ENCODE peak calls at places on chromosomes 1 and 21, in four cellular contexts. One of them, this sample, is unnamed.

GRCh38 chr1:43671193-43671592 is 21.2 kb downstream of the KDM4A start:
- DNase-seq in HepG2: no peak
- DNase-seq in K562: no peak
- DNase-seq in HCT116: no peak
- DNase-seq in this sample: no peak

GRCh38 chr1:86339421-86339820 is 56.7 kb downstream of the ODF2L start:
- DNase-seq in HepG2: no peak
- DNase-seq in K562: no peak
- DNase-seq in HCT116: no peak
- DNase-seq in this sample: no peak

GRCh38 chr1:240500681-240501080 is 111.3 kb downstream of the GREM2 start:
- DNase-seq in HepG2: no peak
- DNase-seq in K562: no peak
- DNase-seq in HCT116: no peak
- DNase-seq in this sample: no peak

GRCh38 chr1:230728710-230729392 is 14.9 kb upstream of the AGT start:
- DNase-seq in HepG2: peak; percentile 95
- DNase-seq in K562: no peak
- DNase-seq in HCT116: no peak
- DNase-seq in this sample: no peak

GRCh38 chr21:29513535-29513934 is 214.8 kb downstream of the BACH1 start:
- DNase-seq in HepG2: no peak
- DNase-seq in K562: no peak
- DNase-seq in HCT116: no peak
- DNase-seq in this sample: no peak

GRCh38 chr1:30467101-30467500 is 256.3 kb downstream of the MATN1 start:
- DNase-seq in HepG2: no peak
- DNase-seq in K562: no peak
- DNase-seq in HCT116: no peak
- DNase-seq in this sample: no peak

GRCh38 chr1:11198851-11199628 is 9.9 kb downstream of the ANGPTL7 start:
- DNase-seq in HepG2: no peak
- DNase-seq in K562: no peak
- DNase-seq in HCT116: no peak
- DNase-seq in this sample: no peak

GRCh38 chr1:19811206-19811851 is 3.8 kb downstream of the RNF186 start:
- DNase-seq in HepG2: peak; percentile 50
- DNase-seq in K562: peak; percentile 72
- DNase-seq in HCT116: peak; percentile 34
- DNase-seq in this sample: no peak

GRCh38 chr1:58718435-58718834 is 18.6 kb upstream of the MYSM1 start:
- DNase-seq in HepG2: no peak
- DNase-seq in K562: no peak
- DNase-seq in HCT116: no peak
- DNase-seq in this sample: no peak

GRCh38 chr1:61455400-61455799 is 269.5 kb downstream of the TM2D1 start:
- DNase-seq in HepG2: no peak
- DNase-seq in K562: no peak
- DNase-seq in HCT116: no peak
- DNase-seq in this sample: no peak

GRCh38 chr1:36503159-36503558 is 20.4 kb upstream of the CSF3R start:
- DNase-seq in HepG2: no peak
- DNase-seq in K562: no peak
- DNase-seq in HCT116: no peak
- DNase-seq in this sample: no peak

GRCh38 chr1:214002472-214002871 is 14.7 kb downstream of the PROX1 start:
- DNase-seq in HepG2: peak; percentile 78
- DNase-seq in K562: peak; percentile 28
- DNase-seq in HCT116: no peak
- DNase-seq in this sample: no peak

GRCh38 chr1:230185076-230186001 is 118.3 kb downstream of the GALNT2 start:
- DNase-seq in HepG2: no peak
- DNase-seq in K562: no peak
- DNase-seq in HCT116: no peak
- DNase-seq in this sample: no peak

GRCh38 chr1:220249522-220249921 is 22.7 kb downstream of the RAB3GAP2 start:
- DNase-seq in HepG2: no peak
- DNase-seq in K562: no peak
- DNase-seq in HCT116: no peak
- DNase-seq in this sample: no peak

GRCh38 chr1:61442456-61443013 is 282.4 kb downstream of the TM2D1 start:
- DNase-seq in HepG2: no peak
- DNase-seq in K562: no peak
- DNase-seq in HCT116: no peak
- DNase-seq in this sample: no peak

GRCh38 chr1:197356723-197357533 is 88.9 kb downstream of the CRB1 start:
- DNase-seq in HepG2: peak; percentile 32
- DNase-seq in K562: peak; percentile 27
- DNase-seq in HCT116: peak; percentile 42
- DNase-seq in this sample: peak; percentile 25

GRCh38 chr21:45868488-45868887 is 113.1 kb upstream of the COL6A1 start:
- DNase-seq in HepG2: no peak
- DNase-seq in K562: no peak
- DNase-seq in HCT116: no peak
- DNase-seq in this sample: no peak

GRCh38 chr1:5244631-5245285 is 590.3 kb downstream of the AJAP1 start:
- DNase-seq in HepG2: no peak
- DNase-seq in K562: no peak
- DNase-seq in HCT116: no peak
- DNase-seq in this sample: no peak

GRCh38 chr1:155392898-155393411 is 72.3 kb downstream of the RUSC1 start:
- DNase-seq in HepG2: no peak
- DNase-seq in K562: no peak
- DNase-seq in HCT116: no peak
- DNase-seq in this sample: no peak

GRCh38 chr21:32524010-32524719 is 61.2 kb downstream of the TCP10L start:
- DNase-seq in HepG2: no peak
- DNase-seq in K562: no peak
- DNase-seq in HCT116: no peak
- DNase-seq in this sample: no peak

GRCh38 chr1:165376041-165376810 is 19.7 kb upstream of the LMX1A start:
- DNase-seq in HepG2: no peak
- DNase-seq in K562: peak; percentile 22
- DNase-seq in HCT116: no peak
- DNase-seq in this sample: no peak

GRCh38 chr1:39648496-39648895 is 9.1 kb upstream of the HEYL start:
- DNase-seq in HepG2: no peak
- DNase-seq in K562: no peak
- DNase-seq in HCT116: no peak
- DNase-seq in this sample: no peak
- TF ChIP-seq TCF7L2 in HepG2: no peak
- TF ChIP-seq TCF7L2 in K562: no peak
- TF ChIP-seq TCF7L2 in HCT116: no peak
- TF ChIP-seq TCF7L2 in this sample: no peak

DNA sequence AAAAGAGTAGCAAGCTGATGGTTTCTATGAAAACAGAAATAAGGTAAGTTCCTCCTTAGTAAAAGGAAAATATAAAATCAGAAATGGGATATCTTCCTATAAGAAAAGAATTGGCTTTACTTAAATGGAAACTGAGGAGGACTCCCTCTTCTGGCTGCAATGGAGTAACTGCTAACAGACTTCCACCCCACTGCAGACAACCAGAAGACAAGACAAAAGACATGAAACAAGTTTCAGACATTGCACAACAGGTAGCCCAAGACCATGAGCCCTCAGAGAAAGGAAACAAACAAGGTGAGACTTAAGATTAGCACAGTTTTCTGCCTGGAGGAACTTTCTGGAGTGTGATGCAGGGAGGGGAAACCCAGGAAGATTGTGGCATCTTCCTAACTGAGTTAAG is 17.0 kb upstream of the OLFML2B start:
- DNase-seq in HepG2: peak; percentile 12
- DNase-seq in K562: no peak
- DNase-seq in HCT116: peak; percentile 34
- DNase-seq in this sample: no peak
- TF ChIP-seq TCF7L2 in HepG2: no peak
- TF ChIP-seq TCF7L2 in K562: no peak
- TF ChIP-seq TCF7L2 in HCT116: no peak
- TF ChIP-seq TCF7L2 in this sample: no peak

DNA sequence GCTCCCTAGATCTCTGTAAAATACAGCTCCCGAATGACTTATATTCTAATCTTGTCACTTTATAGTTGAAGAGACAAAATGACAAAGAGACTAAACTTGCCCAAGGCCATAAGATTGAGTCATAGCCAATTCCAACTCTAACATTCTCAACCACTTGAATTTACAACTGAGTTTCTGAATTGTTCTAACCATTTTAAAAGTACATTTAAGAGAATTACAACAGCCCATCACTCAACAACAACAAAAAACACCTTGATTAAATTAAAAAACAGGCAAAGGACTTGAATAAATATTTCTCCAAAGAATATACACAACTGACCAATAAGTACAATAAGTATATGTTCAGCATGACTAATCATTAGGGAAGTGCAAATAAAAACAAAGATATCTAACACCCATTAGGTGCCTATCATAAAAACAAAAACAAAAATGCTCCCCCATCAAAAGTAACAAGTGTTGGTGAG is 8.7 kb upstream of the ADCY10 start:
- DNase-seq in HepG2: no peak
- DNase-seq in K562: no peak
- DNase-seq in HCT116: no peak
- DNase-seq in this sample: no peak
- TF ChIP-seq TCF7L2 in HepG2: no peak
- TF ChIP-seq TCF7L2 in K562: no peak
- TF ChIP-seq TCF7L2 in HCT116: no peak
- TF ChIP-seq TCF7L2 in this sample: no peak

GRCh38 chr1:8844421-8845063 is 27.1 kb upstream of the RERE start:
- DNase-seq in HepG2: no peak
- DNase-seq in K562: peak; percentile 25
- DNase-seq in HCT116: no peak
- DNase-seq in this sample: no peak
- TF ChIP-seq TCF7L2 in HepG2: no peak
- TF ChIP-seq TCF7L2 in K562: no peak
- TF ChIP-seq TCF7L2 in HCT116: no peak
- TF ChIP-seq TCF7L2 in this sample: no peak

GRCh38 chr1:26269198-26269550 is 10.7 kb upstream of the SH3BGRL3 start:
- DNase-seq in HepG2: no peak
- DNase-seq in K562: no peak
- DNase-seq in HCT116: no peak
- DNase-seq in this sample: no peak

GRCh38 chr1:26263212-26263611 is 16.7 kb upstream of the SH3BGRL3 start:
- DNase-seq in HepG2: no peak
- DNase-seq in K562: no peak
- DNase-seq in HCT116: no peak
- DNase-seq in this sample: no peak

GRCh38 chr1:26265405-26265804 is 14.5 kb upstream of the SH3BGRL3 start:
- DNase-seq in HepG2: no peak
- DNase-seq in K562: no peak
- DNase-seq in HCT116: no peak
- DNase-seq in this sample: no peak

DNA sequence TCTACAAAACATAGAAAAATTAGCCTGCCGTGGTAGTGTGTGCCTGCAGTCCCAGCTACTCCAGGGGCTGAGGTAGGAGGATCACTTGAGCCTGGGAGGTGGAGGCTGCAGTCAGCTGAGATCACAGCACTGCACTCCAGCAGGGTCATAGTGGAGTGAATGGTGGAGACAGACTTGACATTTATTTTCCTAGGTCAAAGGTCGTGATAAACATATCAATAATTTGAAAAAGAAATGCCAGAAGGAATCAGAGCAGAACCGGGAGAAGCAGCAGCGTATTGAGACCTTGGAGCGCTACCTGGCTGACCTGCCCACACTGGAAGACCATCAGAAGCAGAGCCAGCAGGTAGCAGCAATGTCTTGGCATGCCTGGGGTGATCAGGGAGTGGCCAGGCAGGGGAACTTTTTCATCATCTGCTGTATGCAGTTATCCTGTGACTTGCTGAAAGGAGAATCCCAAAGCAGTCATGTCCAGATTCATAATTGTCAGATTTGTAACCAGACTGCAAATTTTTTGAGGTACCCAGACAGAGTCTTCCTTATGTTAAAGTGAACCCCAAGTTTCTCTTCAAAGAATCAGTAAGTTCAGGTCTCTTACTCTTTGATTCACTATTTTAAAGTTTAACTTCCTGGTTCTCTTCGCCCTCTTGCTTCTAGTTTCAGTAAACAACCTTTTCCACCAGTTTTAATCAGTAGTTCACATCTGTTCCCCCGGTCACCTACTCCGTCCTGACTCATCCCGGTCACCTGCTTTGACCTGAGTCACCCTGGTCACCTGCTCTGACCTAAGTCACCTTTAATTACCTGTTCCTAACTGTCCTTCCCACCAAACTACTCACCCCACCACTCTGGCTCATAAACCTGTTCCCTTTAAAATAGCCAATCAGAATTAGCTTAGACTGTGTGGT is 11.3 kb upstream of the SH3BGRL3 start:
- DNase-seq in HepG2: no peak
- DNase-seq in K562: no peak
- DNase-seq in HCT116: no peak
- DNase-seq in this sample: no peak
- TF ChIP-seq TCF7L2 in HepG2: no peak
- TF ChIP-seq TCF7L2 in K562: no peak
- TF ChIP-seq TCF7L2 in HCT116: no peak
- TF ChIP-seq TCF7L2 in this sample: no peak

GRCh38 chr1:8816306-8816705 is 1.1 kb downstream of the RERE start:
- DNase-seq in HepG2: no peak
- DNase-seq in K562: no peak
- DNase-seq in HCT116: no peak
- DNase-seq in this sample: no peak
- TF ChIP-seq TCF7L2 in HepG2: no peak
- TF ChIP-seq TCF7L2 in K562: no peak
- TF ChIP-seq TCF7L2 in HCT116: no peak
- TF ChIP-seq TCF7L2 in this sample: no peak

GRCh38 chr1:232223887-232224286 is 406.0 kb downstream of the SIPA1L2 start:
- DNase-seq in HepG2: no peak
- DNase-seq in K562: no peak
- DNase-seq in HCT116: no peak
- DNase-seq in this sample: no peak

GRCh38 chr1:232227171-232227740 is 402.7 kb downstream of the SIPA1L2 start:
- DNase-seq in HepG2: no peak
- DNase-seq in K562: no peak
- DNase-seq in HCT116: no peak
- DNase-seq in this sample: no peak

GRCh38 chr1:232225336-232226131 is 404.4 kb downstream of the SIPA1L2 start:
- DNase-seq in HepG2: no peak
- DNase-seq in K562: no peak
- DNase-seq in HCT116: no peak
- DNase-seq in this sample: no peak

GRCh38 chr1:232223309-232223708 is 406.6 kb downstream of the SIPA1L2 start:
- DNase-seq in HepG2: no peak
- DNase-seq in K562: no peak
- DNase-seq in HCT116: no peak
- DNase-seq in this sample: no peak

DNA sequence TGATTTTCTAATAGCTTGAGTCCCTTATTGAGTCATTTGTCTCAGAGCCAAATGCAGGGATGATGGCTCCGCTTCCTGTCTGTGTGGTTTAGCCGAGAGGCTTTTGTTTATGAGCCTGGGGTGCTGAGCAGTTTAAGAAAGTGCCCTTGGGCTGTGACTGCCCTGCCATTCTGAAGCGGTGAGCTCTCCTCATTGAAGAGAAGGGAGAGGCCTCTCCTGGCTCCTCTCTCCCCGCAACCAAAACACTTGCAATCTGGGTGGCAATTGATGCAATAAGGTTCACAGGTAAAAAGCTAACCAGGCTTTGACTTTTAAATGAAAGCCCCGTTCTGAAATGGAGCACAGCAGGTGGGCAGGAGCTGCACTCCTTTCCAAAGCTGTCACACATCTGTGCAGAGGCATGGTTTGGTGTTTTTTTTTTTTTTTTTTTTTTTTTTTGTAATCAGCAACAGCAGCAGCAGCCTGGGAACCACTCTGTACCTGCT is 403.7 kb downstream of the SIPA1L2 start:
- DNase-seq in HepG2: no peak
- DNase-seq in K562: no peak
- DNase-seq in HCT116: no peak
- DNase-seq in this sample: no peak
- TF ChIP-seq TCF7L2 in HepG2: no peak
- TF ChIP-seq TCF7L2 in K562: no peak
- TF ChIP-seq TCF7L2 in HCT116: no peak
- TF ChIP-seq TCF7L2 in this sample: no peak

This sample was measured in Panc1.